ENCODE peak calls at places on chromosomes 13 and 19, in four cellular contexts. P is GM12878, H is K562, G is H1. Z is an unnamed sample.

GRCh38 chr19:42313096-42313839 is at the start of gene TMEM145:
- DNase-seq in G (no peak), H (peak), P (no peak), Z (no peak)

GRCh38 chr19:32606289-32606688 is 25.3 kb downstream of the PDCD5 start:
- DNase-seq in P (no peak), G (no peak), H (no peak), Z (no peak)

GRCh38 chr19:33726756-33727155 is 69.9 kb upstream of the KCTD15 start:
- DNase-seq in G (no peak), P (no peak), H (no peak), Z (no peak)

GRCh38 chr19:48798937-48799336 is 11.9 kb downstream of the BCAT2 start:
- DNase-seq in P (peak), H (no peak), G (peak), Z (no peak)

GRCh38 chr13:94696171-94696570 is 16.2 kb downstream of the SOX21 start:
- DNase-seq in G (no peak), H (no peak), P (no peak), Z (no peak)

GRCh38 chr13:30409911-30410704 is 12.2 kb upstream of the UBE2L5 start:
- DNase-seq in P (no peak), H (no peak), G (no peak), Z (no peak)

GRCh38 chr19:47973529-47973928 is 18.4 kb downstream of the BSPH1 start:
- DNase-seq in H (no peak), G (no peak), P (no peak), Z (no peak)

GRCh38 chr13:32121316-32121715 is 89.7 kb downstream of the FRY start:
- DNase-seq in H (no peak), P (no peak), G (no peak), Z (no peak)

GRCh38 chr13:77502104-77502720 is 33.3 kb upstream of the SCEL start:
- DNase-seq in G (no peak), P (no peak), H (no peak), Z (no peak)

GRCh38 chr13:65808061-65808460 is 1422.1 kb downstream of the PCDH9 start:
- DNase-seq in P (no peak), G (no peak), H (no peak), Z (no peak)

GRCh38 chr13:50626031-50626643 is 217.4 kb downstream of the DLEU7 start:
- DNase-seq in P (no peak), G (no peak), H (peak), Z (no peak)

GRCh38 chr13:24650157-24650556 is 30.1 kb upstream of the ATP12A start:
- DNase-seq in H (no peak), G (no peak), P (no peak), Z (no peak)

GRCh38 chr13:88345171-88345847 is 674.1 kb downstream of the SLITRK5 start:
- DNase-seq in P (no peak), H (no peak), G (no peak), Z (no peak)

GRCh38 chr19:46755077-46755852 is 9.0 kb upstream of the STRN4 start:
- DNase-seq in P (no peak), G (no peak), H (no peak), Z (no peak)

GRCh38 chr19:40510526-40511115 is 43.8 kb downstream of the SPTBN4 start:
- DNase-seq in H (no peak), P (no peak), G (no peak), Z (no peak)

GRCh38 chr13:111049791-111050538 is 65.1 kb upstream of the ARHGEF7 start:
- DNase-seq in G (no peak), P (no peak), H (peak), Z (no peak)

GRCh38 chr19:6890938-6891337 is 3.6 kb downstream of the ADGRE1 start:
- DNase-seq in H (no peak), P (no peak), G (no peak), Z (no peak)

GRCh38 chr13:111491659-111492058 is 171.2 kb downstream of the TEX29 start:
- DNase-seq in H (no peak), P (no peak), G (no peak), Z (no peak)

GRCh38 chr13:96766311-96766710 is 228.0 kb downstream of the OXGR1 start:
- DNase-seq in G (no peak), P (no peak), H (no peak), Z (no peak)

GRCh38 chr19:17579523-17580244 is 24.2 kb downstream of the COLGALT1 start:
- DNase-seq in G (peak), H (peak), P (no peak), Z (peak)

GRCh38 chr19:55179570-55180484 is at the start of gene SYT5:
- DNase-seq in P (no peak), G (no peak), H (peak), Z (no peak)

GRCh38 chr13:69793803-69794453 is 313.7 kb upstream of the ATXN8OS start:
- DNase-seq in G (peak), P (no peak), H (no peak), Z (no peak)

GRCh38 chr13:75357576-75358295 is 124.2 kb downstream of the TBC1D4 start:
- DNase-seq in P (no peak), G (peak), H (peak), Z (peak)

GRCh38 chr19:16232127-16232526 is 34.4 kb downstream of the AP1M1 start:
- DNase-seq in H (no peak), G (no peak), P (no peak), Z (no peak)

GRCh38 chr19:17605761-17606745 is 50.6 kb downstream of the COLGALT1 start:
- DNase-seq in G (peak), H (peak), P (peak), Z (peak)

GRCh38 chr19:35240322-35240721 is 8.5 kb upstream of the LSR start:
- DNase-seq in H (no peak), G (no peak), P (peak), Z (no peak)

GRCh38 chr19:45676851-45677263 is 8.8 kb downstream of the GIPR start:
- DNase-seq in H (no peak), P (no peak), G (no peak), Z (no peak)

GRCh38 chr13:60727140-60727539 is 330.1 kb downstream of the TDRD3 start:
- DNase-seq in G (no peak), H (no peak), P (no peak), Z (no peak)

GRCh38 chr13:37488682-37489081 is 109.9 kb downstream of the POSTN start:
- DNase-seq in P (no peak), G (no peak), H (no peak), Z (no peak)

GRCh38 chr19:46546194-46546896 is 50.7 kb upstream of the PNMA8B start:
- DNase-seq in G (no peak), P (no peak), H (peak), Z (no peak)

GRCh38 chr13:80217614-80218456 is 123.1 kb downstream of the SPRY2 start:
- DNase-seq in G (peak), H (no peak), P (no peak), Z (no peak)

GRCh38 chr13:99916366-99917103 is 55.0 kb downstream of the ZIC5 start:
- DNase-seq in H (peak), P (peak), G (no peak), Z (peak)
- TF ChIP-seq EGR1 in H (no peak), P (no peak), G (no peak), Z (no peak)

GRCh38 chr19:2554856-2555255 is 78.9 kb downstream of the GADD45B start:
- DNase-seq in G (no peak), H (no peak), P (no peak), Z (peak)
- TF ChIP-seq EGR1 in G (no peak), H (no peak), P (no peak), Z (no peak)

GRCh38 chr19:14122924-14123323 is 5.4 kb upstream of the PRKACA start:
- DNase-seq in H (no peak), G (no peak), P (no peak), Z (no peak)

GRCh38 chr19:14127176-14127575 is 9.2 kb downstream of the ASF1B start:
- DNase-seq in G (no peak), P (no peak), H (no peak), Z (no peak)

GRCh38 chr19:14127929-14128509 is 8.4 kb downstream of the ASF1B start:
- DNase-seq in P (peak), H (no peak), G (no peak), Z (no peak)
- TF ChIP-seq EGR1 in P (no peak), H (no peak), G (no peak), Z (no peak)

GRCh38 chr19:920051-920857 is 3.1 kb downstream of the KISS1R start:
- DNase-seq in G (no peak), P (no peak), H (no peak), Z (no peak)
- TF ChIP-seq EGR1 in G (no peak), P (peak), H (no peak), Z (no peak)

GRCh38 chr13:105147481-105147880 is 1388.0 kb downstream of the EFNB2 start:
- DNase-seq in H (no peak), P (no peak), G (no peak), Z (no peak)
- TF ChIP-seq EGR1 in H (no peak), P (no peak), G (no peak), Z (no peak)

GRCh38 chr19:8256276-8257051 is 47.3 kb downstream of the CERS4 start:
- DNase-seq in G (no peak), P (no peak), H (no peak), Z (no peak)
- TF ChIP-seq EGR1 in G (no peak), P (no peak), H (no peak), Z (no peak)

GRCh38 chr13:112754281-112755025 is 64.6 kb downstream of the ATP11A start:
- DNase-seq in P (no peak), H (no peak), G (no peak), Z (no peak)
- TF ChIP-seq EGR1 in P (no peak), H (no peak), G (no peak), Z (no peak)

GRCh38 chr19:31349160-31349881 is at the start of gene TSHZ3:
- DNase-seq in G (no peak), H (peak), P (no peak), Z (no peak)
- TF ChIP-seq EGR1 in G (no peak), H (peak), P (no peak), Z (no peak)

GRCh38 chr13:99059498-99060070 is 81.7 kb upstream of the DOCK9 start:
- DNase-seq in G (no peak), P (no peak), H (no peak), Z (no peak)

GRCh38 chr13:99055286-99056073 is 77.6 kb upstream of the DOCK9 start:
- DNase-seq in P (no peak), H (no peak), G (no peak), Z (no peak)

GRCh38 chr13:99056381-99057014 is 78.6 kb upstream of the DOCK9 start:
- DNase-seq in G (no peak), H (no peak), P (no peak), Z (no peak)

GRCh38 chr13:99058527-99059495 is 80.9 kb upstream of the DOCK9 start:
- DNase-seq in H (no peak), P (no peak), G (no peak), Z (no peak)

DNA sequence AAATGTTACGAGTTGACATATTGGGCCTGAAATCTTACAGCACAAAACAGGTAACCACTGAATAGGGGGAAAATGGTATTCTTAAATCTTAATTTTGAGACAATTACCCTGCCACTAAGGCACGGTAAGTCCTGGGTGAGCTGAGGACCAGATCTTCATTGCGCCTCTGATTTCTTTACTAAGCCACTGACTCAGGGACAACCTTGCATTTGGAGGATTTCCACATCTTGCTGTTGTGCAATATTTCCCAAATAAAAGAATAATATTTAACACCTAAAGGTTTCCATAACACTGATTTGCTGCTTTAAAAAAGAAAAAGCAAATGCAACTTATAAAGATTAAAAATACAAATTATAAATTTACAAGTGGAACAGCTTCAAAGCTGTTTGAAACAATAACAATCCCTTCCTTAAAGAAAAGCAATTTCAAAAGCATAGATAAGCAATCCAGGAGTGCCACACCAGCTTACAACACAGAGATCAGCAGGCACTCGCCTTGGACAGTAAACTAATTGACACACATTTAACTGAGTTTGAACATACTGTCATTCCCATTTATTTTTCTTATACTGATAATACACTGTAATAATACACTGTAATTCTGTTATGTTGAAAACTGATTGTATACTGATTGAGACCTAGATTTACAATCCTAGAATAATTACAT is 79.6 kb upstream of the DOCK9 start:
- DNase-seq in P (no peak), H (no peak), G (no peak), Z (no peak)
- TF ChIP-seq EGR1 in P (no peak), H (no peak), G (no peak), Z (no peak)

Z was measured in HCT116.